ENCODE peak calls at places on chromosomes 4 and X, in eight cellular contexts. W, K, Y, F, H, X, Q and B are unnamed samples.

GRCh38 chr4:158996669-158997074 is 106.2 kb upstream of the RAPGEF2 start:
- DNase-seq in W (no peak), K (no peak), Y (peak), F (no peak), H (no peak), X (peak), Q (peak), B (no peak)

GRCh38 chrX:86149089-86149488 is 838 bp downstream of the DACH2 start:
- DNase-seq in W (no peak), K (no peak), Y (no peak), F (no peak), H (no peak), X (peak), Q (no peak), B (no peak)

GRCh38 chr4:128639586-128640270 is 169.8 kb upstream of the JADE1 start:
- DNase-seq in W (no peak), K (no peak), Y (peak), F (no peak), H (no peak), X (no peak), Q (no peak), B (no peak)

GRCh38 chr4:113943863-113944262 is 35.6 kb downstream of the ARSJ start:
- DNase-seq in W (no peak), K (no peak), Y (no peak), F (no peak), H (no peak), X (no peak), Q (no peak), B (no peak)

GRCh38 chrX:71534773-71535544 is 2.1 kb downstream of the OGT start:
- DNase-seq in W (no peak), K (no peak), Y (no peak), F (no peak), H (no peak), X (no peak), Q (no peak), B (no peak)

GRCh38 chr4:104901438-104901837 is 245.2 kb upstream of the TET2 start:
- DNase-seq in W (no peak), K (no peak), Y (peak), F (peak), H (peak), X (no peak), Q (peak), B (no peak)

GRCh38 chr4:8775751-8776355 is 95.8 kb downstream of the HMX1 start:
- DNase-seq in W (no peak), K (no peak), Y (no peak), F (no peak), H (no peak), X (no peak), Q (no peak), B (no peak)

GRCh38 chrX:18983711-18984380 is at the start of gene PHKA2:
- DNase-seq in W (peak), K (peak), Y (peak), F (peak), H (peak), X (peak), Q (no peak), B (peak)

GRCh38 chrX:123422875-123423274 is 238.8 kb downstream of the GRIA3 start:
- DNase-seq in W (peak), K (peak), Y (peak), F (peak), H (peak), X (peak), Q (peak), B (peak)

GRCh38 chrX:12958461-12958860 is 16.4 kb upstream of the TMSB4X start:
- DNase-seq in W (no peak), K (no peak), Y (no peak), F (no peak), H (no peak), X (no peak), Q (no peak), B (no peak)

GRCh38 chr4:11297627-11298026 is 131.1 kb downstream of the HS3ST1 start:
- DNase-seq in W (no peak), K (no peak), Y (no peak), F (no peak), H (no peak), X (peak), Q (no peak), B (no peak)

GRCh38 chrX:119539872-119540271 is 25.3 kb downstream of the STEEP1 start:
- DNase-seq in W (no peak), K (no peak), Y (no peak), F (no peak), H (peak), X (no peak), Q (no peak), B (no peak)

GRCh38 chrX:65034641-65035450 is 58.6 kb upstream of the ZC4H2 start:
- DNase-seq in W (peak), K (peak), Y (peak), F (peak), H (peak), X (peak), Q (peak), B (peak)

GRCh38 chrX:37862851-37863250 is 15.5 kb upstream of the DYNLT3 start:
- DNase-seq in W (no peak), K (no peak), Y (no peak), F (no peak), H (no peak), X (no peak), Q (no peak), B (no peak)

GRCh38 chrX:123854329-123854728 is 5.5 kb upstream of the XIAP start:
- DNase-seq in W (no peak), K (no peak), Y (no peak), F (no peak), H (no peak), X (no peak), Q (no peak), B (no peak)

GRCh38 chr4:67522851-67523671 is 22.2 kb downstream of the CENPC start:
- DNase-seq in W (no peak), K (no peak), Y (peak), F (no peak), H (no peak), X (peak), Q (peak), B (no peak)

GRCh38 chr4:10008208-10009005 is 12.9 kb downstream of the SLC2A9 start:
- DNase-seq in W (no peak), K (no peak), Y (peak), F (no peak), H (no peak), X (peak), Q (no peak), B (no peak)

GRCh38 chrX:119887721-119888425 is 7.8 kb upstream of the AKAP14 start:
- DNase-seq in W (peak), K (peak), Y (peak), F (peak), H (peak), X (peak), Q (peak), B (peak)

GRCh38 chrX:103794117-103794516 is 17.5 kb downstream of the PLP1 start:
- DNase-seq in W (no peak), K (no peak), Y (no peak), F (no peak), H (no peak), X (no peak), Q (no peak), B (no peak)

GRCh38 chrX:115047715-115048114 is 30.3 kb upstream of the IL13RA2 start:
- DNase-seq in W (no peak), K (no peak), Y (no peak), F (no peak), H (no peak), X (no peak), Q (peak), B (no peak)

GRCh38 chrX:55342533-55343501 is 78.1 kb upstream of the PAGE3 start:
- DNase-seq in W (peak), K (no peak), Y (peak), F (no peak), H (peak), X (peak), Q (peak), B (no peak)

GRCh38 chr4:159235779-159236368 is 133.0 kb downstream of the RAPGEF2 start:
- DNase-seq in W (no peak), K (no peak), Y (peak), F (no peak), H (no peak), X (no peak), Q (peak), B (no peak)

GRCh38 chr4:10526431-10527222 is 69.4 kb upstream of the ZNF518B start:
- DNase-seq in W (no peak), K (no peak), Y (no peak), F (no peak), H (peak), X (peak), Q (no peak), B (no peak)

GRCh38 chr4:42391356-42391675 is 6.0 kb upstream of the SHISA3 start:
- DNase-seq in W (no peak), K (no peak), Y (no peak), F (no peak), H (no peak), X (no peak), Q (no peak), B (no peak)

GRCh38 chrX:39827959-39828358 is 269.8 kb downstream of the BCOR start:
- DNase-seq in W (no peak), K (no peak), Y (no peak), F (no peak), H (no peak), X (no peak), Q (no peak), B (no peak)

GRCh38 chr4:57374866-57375595 is 264.8 kb upstream of the IGFBP7 start:
- DNase-seq in W (no peak), K (no peak), Y (no peak), F (no peak), H (peak), X (no peak), Q (no peak), B (no peak)

GRCh38 chrX:120769576-120770341 is 105.9 kb downstream of the CT47B1 start:
- DNase-seq in W (no peak), K (no peak), Y (peak), F (peak), H (peak), X (peak), Q (peak), B (no peak)

GRCh38 chrX:20263474-20263873 is 3.2 kb downstream of the RPS6KA3 start:
- DNase-seq in W (no peak), K (no peak), Y (peak), F (no peak), H (no peak), X (peak), Q (peak), B (no peak)

GRCh38 chr4:125836597-125837195 is 521.9 kb downstream of the FAT4 start:
- DNase-seq in W (no peak), K (no peak), Y (no peak), F (no peak), H (no peak), X (no peak), Q (peak), B (no peak)

GRCh38 chrX:153059191-153060094 is 3.2 kb downstream of the PNMA3 start:
- DNase-seq in W (no peak), K (no peak), Y (no peak), F (no peak), H (no peak), X (no peak), Q (no peak), B (no peak)

GRCh38 chr4:3872834-3873313 is 106.7 kb downstream of the ADRA2C start:
- DNase-seq in W (no peak), K (no peak), Y (no peak), F (no peak), H (peak), X (no peak), Q (no peak), B (no peak)

GRCh38 chrX:145843196-145843595 is 25.6 kb downstream of the SLITRK2 start:
- DNase-seq in W (no peak), K (peak), Y (no peak), F (peak), H (peak), X (no peak), Q (no peak), B (no peak)

GRCh38 chr4:157287445-157287844 is 66.9 kb downstream of the GRIA2 start:
- DNase-seq in W (no peak), K (no peak), Y (no peak), F (no peak), H (no peak), X (no peak), Q (no peak), B (no peak)

GRCh38 chr4:164383187-164384181 is 370.4 kb upstream of the SMIM31 start:
- DNase-seq in W (no peak), K (peak), Y (no peak), F (peak), H (peak), X (peak), Q (peak), B (no peak)

GRCh38 chr4:128287159-128287870 is at the start of gene PGRMC2:
- DNase-seq in W (peak), K (peak), Y (peak), F (no peak), H (peak), X (no peak), Q (peak), B (peak)

DNA sequence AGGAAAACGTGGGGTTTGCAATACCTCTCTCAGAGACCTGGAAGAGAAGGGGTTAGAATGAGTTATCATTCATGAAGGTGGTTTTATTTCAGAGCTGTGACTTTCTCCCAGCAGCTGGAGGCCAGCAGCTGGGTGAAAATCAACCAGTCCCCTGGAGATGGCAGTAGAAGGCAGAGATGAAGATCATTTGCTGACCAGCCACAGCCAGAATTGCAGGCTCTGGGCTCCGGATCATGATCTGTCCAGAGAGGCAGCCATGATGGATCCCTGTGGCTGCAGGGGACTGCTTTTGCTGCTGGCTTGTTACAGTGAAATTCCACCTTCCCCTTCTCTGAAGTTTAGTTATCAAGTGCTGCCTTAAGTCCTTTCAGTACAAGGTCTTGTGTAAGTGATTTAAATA is 46.9 kb upstream of the TAB3 start:
- DNase-seq in W (peak), K (peak), Y (peak), F (peak), H (peak), X (peak), Q (peak), B (peak)
- TF ChIP-seq CTCF in W (no peak), K (peak), Y (peak), F (peak), H (peak), X (peak), Q (peak), B (no peak)

GRCh38 chr4:20299515-20299914 is 47.8 kb downstream of the SLIT2 start:
- DNase-seq in W (no peak), K (no peak), Y (peak), F (no peak), H (peak), X (peak), Q (peak), B (peak)
- TF ChIP-seq CTCF in W (no peak), K (peak), Y (peak), F (peak), H (peak), X (peak), Q (peak), B (peak)

GRCh38 chr4:112150920-112151319 is 5.7 kb downstream of the FAM241A start:
- DNase-seq in W (no peak), K (no peak), Y (no peak), F (no peak), H (no peak), X (no peak), Q (no peak), B (no peak)
- TF ChIP-seq CTCF in W (no peak), K (no peak), Y (no peak), F (no peak), H (no peak), X (no peak), Q (no peak), B (no peak)

GRCh38 chrX:131778269-131779218 is 234.7 kb downstream of the OR13H1 start:
- DNase-seq in W (peak), K (no peak), Y (no peak), F (no peak), H (no peak), X (no peak), Q (no peak), B (no peak)

GRCh38 chrX:131779313-131779712 is 235.4 kb downstream of the OR13H1 start:
- DNase-seq in W (no peak), K (no peak), Y (no peak), F (no peak), H (no peak), X (no peak), Q (no peak), B (no peak)

GRCh38 chrX:131789664-131790063 is 233.4 kb upstream of the STK26 start:
- DNase-seq in W (no peak), K (no peak), Y (no peak), F (no peak), H (no peak), X (no peak), Q (no peak), B (no peak)

DNA sequence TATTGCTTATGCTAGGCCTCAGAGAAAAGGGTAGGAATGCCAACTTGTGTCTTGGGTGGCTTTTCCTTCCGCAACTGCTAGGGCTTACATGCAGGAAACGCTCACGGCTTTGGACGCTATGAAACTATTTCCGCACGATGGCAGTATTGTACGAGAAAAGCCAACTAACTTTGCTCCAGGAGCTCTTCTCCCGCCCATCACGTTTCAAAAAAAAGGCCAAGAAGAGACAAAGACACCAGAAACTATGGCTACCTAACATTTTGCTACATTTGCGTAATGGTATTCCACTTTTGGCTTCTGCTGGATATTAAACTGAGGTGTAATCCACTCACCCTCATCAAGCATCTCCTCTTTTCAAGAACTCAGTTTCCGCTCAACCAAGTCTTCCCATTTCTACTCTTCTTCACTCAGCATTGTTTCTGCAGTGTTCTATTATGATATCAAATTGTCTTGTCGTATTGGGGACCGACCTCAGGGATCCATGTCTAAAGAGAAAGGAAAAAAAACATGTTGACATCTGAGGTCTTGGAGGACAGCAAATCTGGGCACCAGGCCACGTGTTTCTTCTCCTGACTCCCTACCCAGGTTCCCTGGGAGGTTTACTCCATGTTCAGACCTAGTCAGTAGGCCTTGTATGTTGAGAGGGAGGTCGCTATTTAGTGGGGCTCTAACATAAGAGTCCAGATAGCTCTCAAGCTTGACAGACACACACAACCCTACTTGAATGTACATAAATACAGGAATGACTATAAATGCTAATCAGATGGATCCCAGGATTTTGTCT is 239.4 kb upstream of the STK26 start:
- DNase-seq in W (peak), K (no peak), Y (no peak), F (no peak), H (no peak), X (no peak), Q (no peak), B (peak)
- TF ChIP-seq CTCF in W (no peak), K (no peak), Y (no peak), F (no peak), H (no peak), X (no peak), Q (no peak), B (no peak)

GRCh38 chr4:26055855-26056254 is 141.8 kb downstream of the SMIM20 start:
- DNase-seq in W (no peak), K (no peak), Y (no peak), F (no peak), H (no peak), X (no peak), Q (no peak), B (no peak)
- TF ChIP-seq CTCF in W (no peak), K (no peak), Y (no peak), F (no peak), H (peak), X (peak), Q (no peak), B (no peak)

GRCh38 chr4:184146951-184147350 is 70.7 kb downstream of the ENPP6 start:
- DNase-seq in W (no peak), K (no peak), Y (no peak), F (no peak), H (no peak), X (no peak), Q (no peak), B (no peak)

GRCh38 chr4:184145596-184145995 is 72.1 kb downstream of the ENPP6 start:
- DNase-seq in W (no peak), K (no peak), Y (no peak), F (no peak), H (no peak), X (no peak), Q (no peak), B (no peak)

GRCh38 chr4:184147858-184148799 is 69.5 kb downstream of the ENPP6 start:
- DNase-seq in W (no peak), K (no peak), Y (peak), F (no peak), H (no peak), X (no peak), Q (peak), B (no peak)

GRCh38 chr4:184143770-184144564 is 73.7 kb downstream of the ENPP6 start:
- DNase-seq in W (no peak), K (no peak), Y (no peak), F (peak), H (peak), X (no peak), Q (no peak), B (no peak)

DNA sequence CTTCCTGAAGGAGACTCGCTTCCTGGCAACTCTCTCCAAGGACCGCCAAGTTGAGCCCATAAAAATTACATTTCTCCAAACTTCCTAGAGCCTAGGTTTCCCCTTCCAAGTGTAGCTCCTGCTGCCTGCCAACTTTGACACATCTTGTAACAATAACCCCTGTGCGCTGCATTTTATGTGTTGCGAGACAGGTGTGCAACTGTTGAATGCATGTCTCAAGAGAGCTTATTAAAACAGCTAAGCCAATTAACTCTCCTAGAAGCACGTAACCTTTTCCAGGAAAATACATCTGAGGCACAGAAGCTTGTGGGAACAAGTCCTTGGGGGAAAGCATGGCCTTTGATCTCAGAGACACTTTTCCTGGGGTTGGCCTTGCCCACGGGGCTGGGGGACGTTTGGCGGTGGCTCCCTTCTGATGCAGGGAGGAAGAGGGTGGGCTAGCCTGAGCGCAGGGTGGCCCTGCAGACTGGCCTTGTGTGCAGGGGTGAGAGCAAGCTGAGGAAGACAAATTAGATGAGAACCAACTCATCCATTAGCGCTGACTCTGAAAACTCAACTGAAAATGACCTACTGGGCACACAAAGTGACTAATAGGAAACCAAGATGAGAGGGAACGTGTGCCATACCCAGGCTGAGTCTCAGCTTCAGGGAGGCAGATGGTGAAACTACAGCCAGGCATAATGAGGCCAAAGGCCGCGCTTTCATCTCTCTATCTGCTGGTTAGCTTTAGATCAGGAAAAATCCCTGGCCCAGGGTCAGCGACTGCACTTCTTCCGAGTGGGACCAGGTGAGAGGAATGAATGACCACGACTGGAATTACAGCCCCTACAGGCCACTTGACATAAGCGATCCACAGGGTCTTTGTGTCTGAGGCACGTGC is 75.3 kb downstream of the ENPP6 start:
- DNase-seq in W (no peak), K (no peak), Y (no peak), F (no peak), H (no peak), X (no peak), Q (no peak), B (no peak)
- TF ChIP-seq CTCF in W (no peak), K (no peak), Y (no peak), F (no peak), H (no peak), X (no peak), Q (no peak), B (no peak)

DNA sequence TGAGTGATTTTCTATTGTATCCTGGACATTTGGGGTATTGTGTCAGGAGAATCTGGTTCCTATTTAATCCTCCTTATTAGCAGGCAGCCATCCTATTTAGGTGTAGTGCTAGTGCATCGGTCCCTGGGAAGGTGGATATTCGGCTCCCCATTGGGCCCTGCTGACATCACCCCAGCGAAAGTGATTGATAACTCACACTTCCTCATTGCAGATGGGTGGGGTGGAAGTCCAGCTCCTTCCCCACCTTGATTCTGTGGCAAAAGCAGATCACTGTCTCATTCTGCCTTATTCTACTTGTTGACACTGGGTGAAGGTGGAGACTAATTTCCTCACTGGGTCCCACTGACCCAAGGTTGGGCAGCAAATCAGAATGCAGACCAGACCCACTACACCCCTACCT is 23.2 kb upstream of the BRS3 start:
- DNase-seq in W (no peak), K (no peak), Y (no peak), F (no peak), H (no peak), X (no peak), Q (no peak), B (no peak)
- TF ChIP-seq CTCF in W (no peak), K (no peak), Y (no peak), F (no peak), H (no peak), X (no peak), Q (no peak), B (no peak)